ENCODE peak calls at places on chromosomes 4 and X, in five cellular contexts. K, F, V, L and H are unnamed samples.

GRCh38 chrX:63503541-63503940 is 152.4 kb upstream of the SPIN4 start:
- DNase-seq in K (no peak), F (no peak), V (no peak), L (no peak), H (no peak)

GRCh38 chrX:124098089-124098488 is 136.6 kb downstream of the STAG2 start:
- DNase-seq in K (no peak), F (peak), V (peak), L (no peak), H (no peak)

GRCh38 chr4:150867148-150867547 is 147.9 kb downstream of the LRBA start:
- DNase-seq in K (no peak), F (peak), V (peak), L (no peak), H (no peak)

GRCh38 chrX:15567886-15568616 is 32.7 kb downstream of the ACE2 start:
- DNase-seq in K (no peak), F (no peak), V (peak), L (no peak), H (no peak)

GRCh38 chrX:6184900-6185515 is 43.7 kb downstream of the NLGN4X start:
- DNase-seq in K (no peak), F (no peak), V (no peak), L (peak), H (no peak)

GRCh38 chrX:15146515-15146914 is 123.4 kb downstream of the ASB9 start:
- DNase-seq in K (no peak), F (no peak), V (peak), L (no peak), H (no peak)

GRCh38 chr4:26779674-26780073 is 81.0 kb upstream of the STIM2 start:
- DNase-seq in K (no peak), F (no peak), V (peak), L (no peak), H (no peak)

GRCh38 chr4:44145868-44146267 is 302.7 kb downstream of the KCTD8 start:
- DNase-seq in K (no peak), F (no peak), V (peak), L (no peak), H (no peak)

GRCh38 chrX:152635941-152636340 is 1.8 kb upstream of the GABRQ start:
- DNase-seq in K (no peak), F (peak), V (peak), L (no peak), H (no peak)

GRCh38 chr4:18388029-18388428 is 366.5 kb upstream of the LCORL start:
- DNase-seq in K (no peak), F (no peak), V (no peak), L (no peak), H (no peak)

GRCh38 chr4:4182835-4183568 is 43.7 kb downstream of the OTOP1 start:
- DNase-seq in K (no peak), F (no peak), V (peak), L (no peak), H (no peak)

GRCh38 chrX:103664363-103664762 is 22.1 kb downstream of the MORF4L2 start:
- DNase-seq in K (no peak), F (no peak), V (no peak), L (no peak), H (no peak)

GRCh38 chr4:108917255-108917654 is 154.4 kb upstream of the ETNPPL start:
- DNase-seq in K (no peak), F (no peak), V (no peak), L (no peak), H (no peak)

GRCh38 chr4:180665994-180666818 is 1577.0 kb upstream of the TENM3 start:
- DNase-seq in K (no peak), F (peak), V (peak), L (no peak), H (no peak)

GRCh38 chr4:10079951-10080873 is 36.4 kb downstream of the WDR1 start:
- DNase-seq in K (no peak), F (no peak), V (no peak), L (no peak), H (no peak)

GRCh38 chr4:85084371-85085170 is 118.1 kb upstream of the WDFY3 start:
- DNase-seq in K (no peak), F (peak), V (peak), L (no peak), H (no peak)

GRCh38 chrX:155612312-155613224 is at the start of gene TMLHE:
- DNase-seq in K (no peak), F (peak), V (peak), L (peak), H (peak)

GRCh38 chrX:56788229-56788628 is 59.2 kb downstream of the NBDY start:
- DNase-seq in K (peak), F (no peak), V (no peak), L (peak), H (peak)

GRCh38 chrX:56564921-56565861 is 1.8 kb downstream of the UBQLN2 start:
- DNase-seq in K (no peak), F (no peak), V (no peak), L (no peak), H (no peak)

GRCh38 chrX:79146552-79147390 is 2.3 kb downstream of the GPR174 start:
- DNase-seq in K (no peak), F (no peak), V (no peak), L (no peak), H (no peak)

GRCh38 chr4:159508917-159509500 is 406.1 kb downstream of the RAPGEF2 start:
- DNase-seq in K (no peak), F (no peak), V (no peak), L (no peak), H (no peak)

GRCh38 chr4:1683903-1684755 is at the start of gene FAM53A:
- DNase-seq in K (peak), F (peak), V (peak), L (peak), H (peak)

GRCh38 chr4:37685211-37685725 is 908 bp downstream of the RELL1 start:
- DNase-seq in K (no peak), F (peak), V (peak), L (peak), H (no peak)

GRCh38 chr4:11297201-11297600 is 131.5 kb downstream of the HS3ST1 start:
- DNase-seq in K (no peak), F (no peak), V (no peak), L (no peak), H (no peak)

GRCh38 chr4:992297-993110 is 700 bp downstream of the SLC26A1 start:
- DNase-seq in K (no peak), F (no peak), V (no peak), L (no peak), H (no peak)

GRCh38 chr4:144989306-144989705 is 108.7 kb downstream of the ANAPC10 start:
- DNase-seq in K (no peak), F (no peak), V (no peak), L (no peak), H (no peak)

GRCh38 chr4:180054291-180054690 is 2188.9 kb upstream of the TENM3 start:
- DNase-seq in K (no peak), F (no peak), V (no peak), L (no peak), H (no peak)

GRCh38 chr4:158094413-158095110 is 78.3 kb downstream of the GASK1B start:
- DNase-seq in K (no peak), F (peak), V (peak), L (peak), H (no peak)

GRCh38 chr4:20028694-20029093 is 223.0 kb upstream of the SLIT2 start:
- DNase-seq in K (no peak), F (no peak), V (peak), L (no peak), H (no peak)

GRCh38 chr4:80500593-80500992 is 165.1 kb downstream of the CFAP299 start:
- DNase-seq in K (no peak), F (no peak), V (peak), L (no peak), H (no peak)

GRCh38 chrX:138411048-138411447 is 300.5 kb downstream of the FGF13 start:
- DNase-seq in K (no peak), F (no peak), V (no peak), L (no peak), H (no peak)

GRCh38 chr4:74109894-74110605 is 11.1 kb upstream of the CXCL2 start:
- DNase-seq in K (no peak), F (peak), V (peak), L (no peak), H (no peak)

GRCh38 chrX:41381685-41382084 is 47.7 kb downstream of the DDX3X start:
- DNase-seq in K (no peak), F (peak), V (peak), L (no peak), H (no peak)

GRCh38 chr4:88535090-88535755 is 11.6 kb upstream of the PYURF start:
- DNase-seq in K (no peak), F (no peak), V (no peak), L (no peak), H (no peak)

GRCh38 chr4:90060039-90060438 is 67.2 kb upstream of the CCSER1 start:
- DNase-seq in K (no peak), F (no peak), V (no peak), L (no peak), H (no peak)

GRCh38 chr4:183161630-183162029 is 62.6 kb downstream of the WWC2 start:
- DNase-seq in K (no peak), F (no peak), V (no peak), L (no peak), H (no peak)

GRCh38 chr4:156118821-156119220 is 165.2 kb upstream of the CTSO start:
- DNase-seq in K (no peak), F (no peak), V (no peak), L (no peak), H (no peak)

GRCh38 chr4:156111706-156112105 is 158.0 kb upstream of the CTSO start:
- DNase-seq in K (no peak), F (no peak), V (no peak), L (no peak), H (no peak)

GRCh38 chr4:156109943-156110925 is 156.6 kb upstream of the CTSO start:
- DNase-seq in K (no peak), F (no peak), V (no peak), L (no peak), H (no peak)

GRCh38 chr4:156113138-156113537 is 159.5 kb upstream of the CTSO start:
- DNase-seq in K (no peak), F (no peak), V (no peak), L (no peak), H (no peak)
- TF ChIP-seq CTCF in K (no peak), F (peak), V (no peak), L (no peak), H (no peak)

DNA sequence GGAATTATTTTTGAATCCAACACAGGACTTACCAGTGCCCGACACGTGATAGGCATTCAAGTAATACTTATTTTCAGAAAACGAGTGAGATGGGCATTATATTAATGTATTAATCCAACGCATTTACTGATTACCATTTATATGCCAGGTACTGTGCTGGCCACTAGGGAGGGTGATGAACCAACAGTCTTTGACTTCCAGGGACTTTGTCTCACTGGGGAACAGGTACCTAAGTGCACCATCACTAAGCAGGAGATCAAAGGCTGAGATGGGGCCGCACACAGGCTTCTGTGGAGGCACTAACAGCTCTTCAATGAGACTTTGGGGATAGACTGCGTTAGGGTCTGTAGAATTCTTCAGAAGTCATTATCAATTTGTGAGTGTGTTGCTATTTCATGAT is 5.7 kb upstream of the TADA2B start:
- DNase-seq in K (no peak), F (no peak), V (no peak), L (no peak), H (no peak)
- TF ChIP-seq CTCF in K (no peak), F (no peak), V (no peak), L (no peak), H (no peak)

DNA sequence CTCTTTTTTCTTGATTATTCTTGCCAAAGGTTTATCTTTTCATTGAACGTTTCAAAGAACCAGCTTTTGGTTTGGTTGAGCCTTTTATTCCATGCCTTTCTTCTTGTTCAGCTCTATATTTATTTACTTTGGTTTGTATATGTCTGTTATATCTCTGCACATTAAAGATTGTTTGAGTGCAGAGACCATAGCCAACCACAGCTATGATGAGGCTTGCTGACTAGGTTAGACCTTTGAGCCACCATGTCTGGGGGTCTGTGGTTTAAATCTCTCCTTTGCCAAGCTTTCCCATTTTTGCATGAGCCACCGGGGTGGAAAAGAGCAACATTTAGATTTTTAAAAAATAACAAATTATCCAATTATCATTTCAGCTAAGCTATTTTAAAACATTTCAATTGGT is 96.1 kb downstream of the NHS start:
- DNase-seq in K (no peak), F (no peak), V (no peak), L (no peak), H (no peak)
- TF ChIP-seq CTCF in K (no peak), F (no peak), V (no peak), L (no peak), H (no peak)

DNA sequence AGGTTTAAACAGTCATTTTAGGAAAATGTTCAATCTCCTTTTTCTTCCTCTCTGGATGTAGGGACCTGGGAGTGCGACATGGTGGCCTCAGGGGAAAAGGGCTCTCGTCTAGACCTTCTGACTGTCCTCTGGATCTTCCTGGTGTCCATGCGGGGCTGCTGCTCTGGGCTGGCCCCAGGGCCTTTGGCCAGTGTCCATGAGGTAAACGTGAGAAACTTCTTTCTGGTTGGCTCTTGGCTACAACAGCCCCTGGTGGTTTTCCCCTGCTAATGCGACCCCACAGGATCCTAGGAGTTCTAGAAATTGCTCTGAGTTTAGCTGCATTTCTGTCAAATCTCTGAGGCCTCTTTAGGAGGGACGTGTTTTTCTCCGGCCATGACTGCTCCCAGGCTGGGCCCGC is 85.7 kb downstream of the MFAP3L start:
- DNase-seq in K (no peak), F (no peak), V (no peak), L (no peak), H (no peak)
- TF ChIP-seq CTCF in K (no peak), F (no peak), V (no peak), L (no peak), H (no peak)

GRCh38 chr4:104907074-104907649 is 239.5 kb upstream of the TET2 start:
- DNase-seq in K (no peak), F (no peak), V (no peak), L (no peak), H (no peak)
- TF ChIP-seq CTCF in K (no peak), F (no peak), V (no peak), L (no peak), H (no peak)